ENCODE peak calls at places on chromosomes 11 and 22, in ten cellular contexts. T is NCI-H446; X is stimulated activated CD4-positive, alpha-beta T cell treated with anti-CD3 and anti-CD28 coated beads, TNF-alpha, amount 100 ng/mL, for 4 hours; Q is psoas muscle; W is hepatocyte; F is KG1; D is EH; I is nephron progenitor cell; Y is T-helper 2 cell; B is SW 1271. E is an unnamed sample.

GRCh38 chr11:47373876-47374820 is 4.2 kb downstream of the SPI1 start:
- DNase-seq in T (peak), X (peak), Q (peak), W (peak), F (peak), D (peak), I (peak), Y (peak), B (peak), E (peak)

GRCh38 chr11:107176148-107177105 is 158.2 kb upstream of the GUCY1A2 start:
- DNase-seq in T (no peak), X (no peak), Q (no peak), W (no peak), F (no peak), D (no peak), I (no peak), Y (no peak), B (no peak), E (no peak)

GRCh38 chr11:9577551-9577950 is 4.1 kb downstream of the WEE1 start:
- DNase-seq in T (no peak), X (no peak), Q (no peak), W (no peak), F (no peak), D (peak), I (no peak), Y (peak), B (no peak), E (no peak)

GRCh38 chr11:28089378-28089777 is 18.6 kb downstream of the KIF18A start:
- DNase-seq in T (no peak), X (no peak), Q (no peak), W (no peak), F (no peak), D (peak), I (no peak), Y (no peak), B (no peak), E (no peak)

GRCh38 chr11:94997437-94997836 is 23.9 kb downstream of the KDM4D start:
- DNase-seq in T (no peak), X (no peak), Q (no peak), W (no peak), F (no peak), D (no peak), I (no peak), Y (no peak), B (no peak), E (no peak)

GRCh38 chr22:38069372-38070249 is 12.4 kb downstream of the PICK1 start:
- DNase-seq in T (peak), X (no peak), Q (peak), W (peak), F (no peak), D (peak), I (peak), Y (no peak), B (no peak), E (peak)

GRCh38 chr22:37626144-37626543 is 13.3 kb upstream of the SH3BP1 start:
- DNase-seq in T (peak), X (no peak), Q (peak), W (peak), F (no peak), D (no peak), I (no peak), Y (no peak), B (no peak), E (no peak)

GRCh38 chr11:103528046-103528445 is 418.8 kb downstream of the DYNC2H1 start:
- DNase-seq in T (no peak), X (no peak), Q (no peak), W (no peak), F (no peak), D (no peak), I (no peak), Y (no peak), B (no peak), E (no peak)

GRCh38 chr11:65212226-65212801 is 30.6 kb downstream of the CAPN1 start:
- DNase-seq in T (no peak), X (no peak), Q (no peak), W (no peak), F (no peak), D (no peak), I (no peak), Y (no peak), B (no peak), E (no peak)

GRCh38 chr11:12126352-12127019 is 16.1 kb downstream of the MICAL2 start:
- DNase-seq in T (no peak), X (no peak), Q (no peak), W (peak), F (no peak), D (peak), I (no peak), Y (no peak), B (no peak), E (no peak)

GRCh38 chr22:46454233-46454909 is 83.0 kb downstream of the CELSR1 start:
- DNase-seq in T (no peak), X (no peak), Q (no peak), W (no peak), F (no peak), D (no peak), I (no peak), Y (no peak), B (no peak), E (no peak)

GRCh38 chr11:36398261-36398953 is 102.3 kb downstream of the PRR5L start:
- DNase-seq in T (no peak), X (no peak), Q (no peak), W (no peak), F (no peak), D (no peak), I (no peak), Y (no peak), B (no peak), E (no peak)

E was measured in ecto neural progenitor cell.